ENCODE peak calls at places on chromosome 19, in seven cellular contexts. One of them, this sample, is unnamed.

GRCh38 chr19:18483119-18483518 is 38.8 kb downstream of the ELL start:
- DNase-seq in tibial artery: no peak
- DNase-seq in lower lobe of right lung: no peak
- DNase-seq in bronchial epithelial cell: no peak
- DNase-seq in K562: no peak
- DNase-seq in cardiac muscle cell: no peak
- DNase-seq in Peyer's patch: no peak
- DNase-seq in this sample: no peak

GRCh38 chr19:38262585-38263268 is 1.6 kb upstream of the SPINT2 start:
- DNase-seq in tibial artery: no peak
- DNase-seq in lower lobe of right lung: no peak
- DNase-seq in bronchial epithelial cell: no peak
- DNase-seq in K562: no peak
- DNase-seq in cardiac muscle cell: no peak
- DNase-seq in Peyer's patch: no peak
- DNase-seq in this sample: no peak

GRCh38 chr19:27776020-27776419 is 1436.9 kb downstream of the UQCRFS1 start:
- DNase-seq in tibial artery: no peak
- DNase-seq in lower lobe of right lung: no peak
- DNase-seq in bronchial epithelial cell: peak
- DNase-seq in K562: no peak
- DNase-seq in cardiac muscle cell: peak
- DNase-seq in Peyer's patch: no peak
- DNase-seq in this sample: peak

GRCh38 chr19:5823579-5824281 is 15.8 kb downstream of the FUT6 start:
- DNase-seq in tibial artery: no peak
- DNase-seq in lower lobe of right lung: no peak
- DNase-seq in bronchial epithelial cell: no peak
- DNase-seq in K562: peak
- DNase-seq in cardiac muscle cell: no peak
- DNase-seq in Peyer's patch: no peak
- DNase-seq in this sample: peak

GRCh38 chr19:57280913-57281425 is 684 bp downstream of the ZNF460 start:
- DNase-seq in tibial artery: no peak
- DNase-seq in lower lobe of right lung: no peak
- DNase-seq in bronchial epithelial cell: no peak
- DNase-seq in K562: no peak
- DNase-seq in cardiac muscle cell: no peak
- DNase-seq in Peyer's patch: peak
- DNase-seq in this sample: peak

GRCh38 chr19:39405261-39405912 is 1.3 kb upstream of the ZFP36 start:
- DNase-seq in tibial artery: no peak
- DNase-seq in lower lobe of right lung: no peak
- DNase-seq in bronchial epithelial cell: no peak
- DNase-seq in K562: no peak
- DNase-seq in cardiac muscle cell: no peak
- DNase-seq in Peyer's patch: no peak
- DNase-seq in this sample: no peak

GRCh38 chr19:29687244-29687896 is 22.1 kb downstream of the PLEKHF1 start:
- DNase-seq in tibial artery: peak
- DNase-seq in lower lobe of right lung: no peak
- DNase-seq in bronchial epithelial cell: peak
- DNase-seq in K562: peak
- DNase-seq in cardiac muscle cell: peak
- DNase-seq in Peyer's patch: no peak
- DNase-seq in this sample: peak

GRCh38 chr19:3818479-3818878 is 32.3 kb upstream of the MATK start:
- DNase-seq in tibial artery: no peak
- DNase-seq in lower lobe of right lung: no peak
- DNase-seq in bronchial epithelial cell: peak
- DNase-seq in K562: no peak
- DNase-seq in cardiac muscle cell: peak
- DNase-seq in Peyer's patch: no peak
- DNase-seq in this sample: peak

GRCh38 chr19:33241091-33241529 is 15.5 kb upstream of the SLC7A10 start:
- DNase-seq in tibial artery: no peak
- DNase-seq in lower lobe of right lung: peak
- DNase-seq in bronchial epithelial cell: peak
- DNase-seq in K562: no peak
- DNase-seq in cardiac muscle cell: no peak
- DNase-seq in Peyer's patch: no peak
- DNase-seq in this sample: no peak

DNA sequence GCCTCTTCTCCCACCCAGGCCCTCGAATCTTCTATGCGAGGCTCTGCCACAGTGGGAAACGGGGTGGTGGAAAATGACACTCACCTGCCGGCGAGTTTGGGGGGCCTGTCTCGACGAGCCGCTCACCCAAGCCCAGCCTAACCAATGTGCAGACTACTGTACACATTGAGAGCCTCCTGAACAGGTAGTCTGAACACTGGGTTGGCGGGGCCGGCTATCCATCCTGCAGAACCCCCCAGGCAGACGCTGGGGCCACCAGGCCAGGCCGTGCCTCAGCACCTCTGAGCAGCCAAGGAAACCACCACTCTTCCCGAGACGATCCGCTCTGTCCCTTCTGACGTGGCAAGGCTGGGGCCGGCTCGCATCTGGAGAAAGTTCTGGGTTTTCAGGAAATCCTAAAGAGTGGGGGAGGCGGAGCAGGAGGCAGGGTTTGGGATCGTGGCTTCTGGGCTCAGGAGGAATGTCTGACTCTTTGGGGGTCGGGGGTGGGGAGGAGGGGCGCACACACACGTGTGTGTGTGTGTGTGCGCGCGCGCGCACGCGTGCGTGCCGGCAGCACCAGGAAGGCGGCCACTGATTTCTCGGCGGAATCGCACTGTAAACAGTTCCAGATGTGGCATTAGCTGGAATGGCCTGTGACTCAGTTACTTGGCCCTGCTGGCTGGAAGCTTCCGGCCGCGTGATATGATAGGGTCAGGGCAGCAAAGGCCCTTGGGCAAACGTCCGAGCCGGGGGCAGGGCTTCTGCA is 18.5 kb downstream of the TMED1 start:
- DNase-seq in tibial artery: peak
- DNase-seq in lower lobe of right lung: no peak
- DNase-seq in bronchial epithelial cell: no peak
- DNase-seq in K562: no peak
- DNase-seq in cardiac muscle cell: peak
- DNase-seq in Peyer's patch: no peak
- DNase-seq in this sample: no peak
- TF ChIP-seq CTCF in tibial artery: no peak
- TF ChIP-seq CTCF in lower lobe of right lung: no peak
- TF ChIP-seq CTCF in bronchial epithelial cell: no peak
- TF ChIP-seq CTCF in K562: no peak
- TF ChIP-seq CTCF in cardiac muscle cell: no peak
- TF ChIP-seq CTCF in Peyer's patch: no peak
- TF ChIP-seq CTCF in this sample: no peak

DNA sequence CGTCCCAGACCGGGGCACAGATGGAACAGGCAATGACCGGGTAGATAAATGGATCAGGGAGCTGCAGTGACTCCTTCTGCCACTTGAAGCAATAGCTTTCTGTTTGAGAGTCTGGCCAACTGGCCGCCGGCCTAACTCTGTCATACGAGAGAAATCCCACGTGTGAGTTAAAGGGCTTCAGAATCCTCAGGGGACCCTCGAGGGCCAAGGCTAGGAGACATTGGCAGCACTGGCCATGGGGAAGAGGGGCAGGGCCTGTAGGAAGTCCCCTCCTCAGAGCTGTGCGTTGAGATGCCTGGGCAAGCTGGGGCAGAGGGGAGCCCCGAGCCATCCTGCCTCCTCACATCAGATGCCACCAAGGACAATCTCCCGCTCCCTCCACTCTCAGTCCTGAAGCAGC is 51.6 kb downstream of the KLF2 start:
- DNase-seq in tibial artery: no peak
- DNase-seq in lower lobe of right lung: no peak
- DNase-seq in bronchial epithelial cell: no peak
- DNase-seq in K562: no peak
- DNase-seq in cardiac muscle cell: no peak
- DNase-seq in Peyer's patch: no peak
- DNase-seq in this sample: no peak
- TF ChIP-seq CTCF in tibial artery: no peak
- TF ChIP-seq CTCF in lower lobe of right lung: no peak
- TF ChIP-seq CTCF in bronchial epithelial cell: no peak
- TF ChIP-seq CTCF in K562: no peak
- TF ChIP-seq CTCF in cardiac muscle cell: no peak
- TF ChIP-seq CTCF in Peyer's patch: no peak
- TF ChIP-seq CTCF in this sample: no peak

GRCh38 chr19:2268480-2268830 is 12.2 kb upstream of the JSRP1 start:
- DNase-seq in tibial artery: no peak
- DNase-seq in lower lobe of right lung: no peak
- DNase-seq in bronchial epithelial cell: no peak
- DNase-seq in K562: no peak
- DNase-seq in cardiac muscle cell: no peak
- DNase-seq in Peyer's patch: no peak
- DNase-seq in this sample: no peak

GRCh38 chr19:2270572-2271515 is 11.1 kb downstream of the PEAK3 start:
- DNase-seq in tibial artery: peak
- DNase-seq in lower lobe of right lung: peak
- DNase-seq in bronchial epithelial cell: peak
- DNase-seq in K562: peak
- DNase-seq in cardiac muscle cell: peak
- DNase-seq in Peyer's patch: peak
- DNase-seq in this sample: peak

GRCh38 chr19:2270157-2270571 is 11.8 kb downstream of the PEAK3 start:
- DNase-seq in tibial artery: peak
- DNase-seq in lower lobe of right lung: peak
- DNase-seq in bronchial epithelial cell: no peak
- DNase-seq in K562: peak
- DNase-seq in cardiac muscle cell: no peak
- DNase-seq in Peyer's patch: no peak
- DNase-seq in this sample: no peak

GRCh38 chr19:2268861-2269243 is 12.6 kb upstream of the JSRP1 start:
- DNase-seq in tibial artery: no peak
- DNase-seq in lower lobe of right lung: no peak
- DNase-seq in bronchial epithelial cell: no peak
- DNase-seq in K562: no peak
- DNase-seq in cardiac muscle cell: no peak
- DNase-seq in Peyer's patch: no peak
- DNase-seq in this sample: no peak

DNA sequence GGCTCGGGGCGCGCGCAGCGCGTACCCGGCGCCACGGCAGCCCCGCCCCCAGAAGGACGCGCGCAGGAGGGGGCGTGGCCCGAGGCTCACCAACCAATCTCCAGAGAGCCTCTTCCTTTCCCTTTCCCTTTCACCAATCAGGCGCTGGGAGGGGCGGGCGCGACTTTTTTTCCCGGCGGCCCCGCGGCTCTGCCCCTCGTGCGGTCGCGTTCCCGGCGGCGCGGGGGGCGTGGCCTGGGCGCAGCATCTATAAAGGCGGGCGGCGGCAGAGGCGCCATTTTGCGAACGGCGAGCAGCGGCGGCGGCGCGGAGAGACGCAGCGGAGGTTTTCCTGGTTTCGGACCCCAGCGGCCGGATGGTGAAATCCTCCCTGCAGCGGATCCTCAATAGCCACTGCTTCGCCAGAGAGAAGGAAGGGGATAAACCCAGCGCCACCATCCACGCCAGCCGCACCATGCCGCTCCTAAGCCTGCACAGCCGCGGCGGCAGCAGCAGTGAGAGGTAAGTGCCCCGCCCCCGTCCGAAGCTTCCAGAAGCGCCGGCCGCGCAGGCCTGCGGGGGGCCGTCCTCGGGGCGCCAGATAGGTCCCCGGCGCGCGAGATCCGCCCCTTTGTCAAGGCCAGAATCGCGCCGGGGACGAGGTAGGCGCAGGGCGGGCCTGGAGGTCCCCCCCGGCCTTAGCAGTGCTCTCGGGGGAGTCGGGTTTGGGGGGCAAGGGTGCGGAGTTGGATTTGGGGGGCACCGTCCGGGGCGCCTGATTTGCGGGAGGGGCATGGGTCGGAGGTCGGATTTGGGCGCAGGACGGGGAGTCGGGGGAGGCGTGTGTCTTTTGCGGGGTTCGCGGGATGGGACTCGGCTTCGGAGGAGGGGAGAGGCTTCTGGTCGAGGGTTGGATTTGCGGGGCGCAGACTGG is 12.5 kb downstream of the PEAK3 start:
- DNase-seq in tibial artery: peak
- DNase-seq in lower lobe of right lung: peak
- DNase-seq in bronchial epithelial cell: peak
- DNase-seq in K562: peak
- DNase-seq in cardiac muscle cell: peak
- DNase-seq in Peyer's patch: peak
- DNase-seq in this sample: peak
- TF ChIP-seq CTCF in tibial artery: peak
- TF ChIP-seq CTCF in lower lobe of right lung: peak
- TF ChIP-seq CTCF in bronchial epithelial cell: no peak
- TF ChIP-seq CTCF in K562: peak
- TF ChIP-seq CTCF in cardiac muscle cell: no peak
- TF ChIP-seq CTCF in Peyer's patch: no peak
- TF ChIP-seq CTCF in this sample: peak

GRCh38 chr19:16258440-16258903 is 60.8 kb downstream of the AP1M1 start:
- DNase-seq in tibial artery: peak
- DNase-seq in lower lobe of right lung: peak
- DNase-seq in bronchial epithelial cell: no peak
- DNase-seq in K562: peak
- DNase-seq in cardiac muscle cell: peak
- DNase-seq in Peyer's patch: peak
- DNase-seq in this sample: no peak

GRCh38 chr19:16260794-16261161 is 63.1 kb downstream of the AP1M1 start:
- DNase-seq in tibial artery: no peak
- DNase-seq in lower lobe of right lung: no peak
- DNase-seq in bronchial epithelial cell: no peak
- DNase-seq in K562: no peak
- DNase-seq in cardiac muscle cell: no peak
- DNase-seq in Peyer's patch: no peak
- DNase-seq in this sample: no peak

GRCh38 chr19:16261584-16262370 is 62.8 kb upstream of the KLF2 start:
- DNase-seq in tibial artery: no peak
- DNase-seq in lower lobe of right lung: no peak
- DNase-seq in bronchial epithelial cell: no peak
- DNase-seq in K562: no peak
- DNase-seq in cardiac muscle cell: no peak
- DNase-seq in Peyer's patch: peak
- DNase-seq in this sample: no peak

GRCh38 chr19:16259385-16260159 is 61.9 kb downstream of the AP1M1 start:
- DNase-seq in tibial artery: no peak
- DNase-seq in lower lobe of right lung: no peak
- DNase-seq in bronchial epithelial cell: no peak
- DNase-seq in K562: no peak
- DNase-seq in cardiac muscle cell: no peak
- DNase-seq in Peyer's patch: peak
- DNase-seq in this sample: no peak

DNA sequence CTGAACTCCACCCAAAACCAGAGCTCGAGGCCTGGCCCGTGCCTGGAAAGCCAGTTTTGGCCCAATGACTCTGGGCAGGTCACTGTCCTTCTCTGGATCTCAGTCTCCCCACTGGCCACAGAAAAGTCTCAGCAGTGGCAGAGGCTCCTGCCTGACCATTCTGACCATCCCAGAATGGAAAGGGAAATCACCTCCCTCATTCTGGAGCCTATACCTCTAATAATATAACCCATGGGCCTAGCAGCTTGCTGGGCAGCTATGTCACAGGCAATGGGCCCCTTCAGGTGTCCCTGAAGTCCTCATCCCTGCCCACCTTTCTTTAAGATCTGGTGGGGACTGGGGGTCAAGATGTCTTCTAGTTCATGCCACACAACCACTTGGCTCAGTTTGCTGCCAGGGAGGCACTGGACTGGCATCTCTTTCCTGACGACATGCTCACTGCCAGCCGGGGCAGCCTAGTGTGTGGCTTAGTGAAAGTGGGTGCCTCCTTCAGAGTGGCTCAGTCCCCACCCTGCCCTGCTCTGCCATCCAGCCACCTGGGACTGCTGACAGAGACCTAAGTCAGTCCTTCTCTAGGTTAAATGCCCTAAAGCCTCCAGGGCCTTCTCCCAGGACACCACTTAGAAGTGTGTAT is 62.6 kb downstream of the AP1M1 start:
- DNase-seq in tibial artery: no peak
- DNase-seq in lower lobe of right lung: no peak
- DNase-seq in bronchial epithelial cell: no peak
- DNase-seq in K562: no peak
- DNase-seq in cardiac muscle cell: no peak
- DNase-seq in Peyer's patch: no peak
- DNase-seq in this sample: no peak
- TF ChIP-seq CTCF in tibial artery: no peak
- TF ChIP-seq CTCF in lower lobe of right lung: no peak
- TF ChIP-seq CTCF in bronchial epithelial cell: no peak
- TF ChIP-seq CTCF in K562: no peak
- TF ChIP-seq CTCF in cardiac muscle cell: no peak
- TF ChIP-seq CTCF in Peyer's patch: no peak
- TF ChIP-seq CTCF in this sample: no peak